ENCODE peak calls at places on chromosome 19, in ten cellular contexts. X is globus pallidus; U is activated T-helper 9 cell treated with anti-CD3 and anti-CD28 coated beads, Interleukin-2, amount 50 U/mL, for 16 hours; D is prostate gland; I is H4; Q is SW 1271; C is central memory CD4-positive, alpha-beta T cell; Y is heart left ventricle; G is HFF-Myc; O is type B pancreatic cell. F is an unnamed sample.
A peak's percentile ranks its signal among the peaks of the same experiment; 100 is the strongest.

GRCh38 chr19:45632468-45633196 is 6.6 kb downstream of the EML2 start:
- DNase-seq in O (peak; percentile 83), D (peak; percentile 90), I (peak; percentile 73), Y (peak; percentile 77), Q (peak; percentile 52), X (peak; percentile 36), U (peak; percentile 37), G (peak; percentile 82), C (peak; percentile 17), F (peak; percentile 88)

GRCh38 chr19:48397636-48398328 is 4.3 kb downstream of the GRIN2D start:
- DNase-seq in Q (no peak), I (no peak), U (no peak), C (no peak), O (no peak), D (no peak), X (no peak), Y (no peak), G (no peak), F (no peak)

GRCh38 chr19:16139752-16140151 is 3.7 kb upstream of the HSH2D start:
- DNase-seq in Q (no peak), U (no peak), I (no peak), G (no peak), D (no peak), Y (no peak), O (no peak), C (no peak), X (no peak), F (no peak)

GRCh38 chr19:10686661-10687517 is 14.3 kb upstream of the QTRT1 start:
- DNase-seq in U (no peak), O (no peak), G (no peak), Y (peak; percentile 54), Q (no peak), D (no peak), I (no peak), X (peak; percentile 87), C (no peak), F (no peak)

GRCh38 chr19:1373534-1374249 is 10.0 kb upstream of the NDUFS7 start:
- DNase-seq in C (no peak), U (no peak), I (no peak), X (no peak), G (no peak), Q (no peak), Y (peak; percentile 77), O (no peak), D (no peak), F (peak; percentile 56)

GRCh38 chr19:49921871-49922755 is 6.9 kb upstream of the ATF5 start:
- DNase-seq in Y (no peak), Q (no peak), U (no peak), I (no peak), O (no peak), C (no peak), G (no peak), X (no peak), D (no peak), F (peak; percentile 37)

GRCh38 chr19:19655641-19656343 is 7.7 kb downstream of the ATP13A1 start:
- DNase-seq in C (no peak), Y (no peak), X (no peak), U (no peak), I (no peak), Q (no peak), G (no peak), D (no peak), O (no peak), F (no peak)

GRCh38 chr19:10517361-10517759 is at the start of gene S1PR5:
- DNase-seq in X (peak; percentile 96), G (no peak), Q (peak; percentile 72), D (no peak), U (no peak), O (no peak), C (no peak), I (no peak), Y (no peak), F (peak; percentile 33)

GRCh38 chr19:5916201-5916708 is 2.2 kb downstream of the CAPS start:
- DNase-seq in Y (no peak), C (no peak), D (no peak), X (no peak), U (no peak), I (no peak), O (no peak), Q (no peak), G (no peak), F (no peak)

GRCh38 chr19:4310247-4311121 is 6.1 kb downstream of the FSD1 start:
- DNase-seq in U (no peak), Y (no peak), O (no peak), D (no peak), X (no peak), G (no peak), Q (no peak), I (no peak), C (no peak), F (peak; percentile 42)

GRCh38 chr19:30516586-30516985 is 144.4 kb downstream of the ZNF536 start:
- DNase-seq in U (no peak), X (no peak), O (no peak), D (no peak), Q (no peak), G (no peak), C (no peak), Y (no peak), I (no peak), F (no peak)

GRCh38 chr19:39223703-39224279 is 19.7 kb upstream of the SYCN start:
- DNase-seq in Y (no peak), C (no peak), I (no peak), O (no peak), Q (no peak), G (no peak), X (no peak), D (no peak), U (no peak), F (peak; percentile 34)

GRCh38 chr19:16896098-16896912 is 7.5 kb downstream of the F2RL3 start:
- DNase-seq in Q (no peak), X (no peak), O (no peak), G (no peak), Y (no peak), C (no peak), D (no peak), I (no peak), U (no peak), F (peak; percentile 62)

GRCh38 chr19:6718741-6719539 is 1.5 kb downstream of the C3 start:
- DNase-seq in U (no peak), C (no peak), Q (peak; percentile 34), Y (no peak), G (no peak), D (no peak), X (peak; percentile 59), O (no peak), I (no peak), F (peak; percentile 33)

GRCh38 chr19:50432658-50433057 is at the start of gene MYBPC2:
- DNase-seq in G (no peak), O (no peak), Y (no peak), I (no peak), X (no peak), Q (no peak), D (no peak), C (no peak), U (no peak), F (peak; percentile 99)

GRCh38 chr19:35045667-35046300 is 4.3 kb downstream of the HPN start:
- DNase-seq in Y (no peak), D (no peak), O (no peak), Q (peak; percentile 18), U (no peak), C (peak; percentile 30), X (peak; percentile 76), G (peak; percentile 37), I (peak; percentile 74), F (no peak)

GRCh38 chr19:996051-996838 is 4.0 kb upstream of the GRIN3B start:
- DNase-seq in C (peak; percentile 89), I (peak; percentile 58), Y (no peak), D (no peak), O (no peak), G (no peak), X (no peak), U (peak; percentile 62), Q (no peak), F (peak; percentile 55)

GRCh38 chr19:5824791-5825577 is 14.5 kb downstream of the FUT6 start:
- DNase-seq in O (no peak), X (peak; percentile 16), U (no peak), I (no peak), G (no peak), Y (no peak), D (no peak), Q (no peak), C (no peak), F (no peak)

GRCh38 chr19:54481326-54481930 is 8.3 kb upstream of the CDC42EP5 start:
- DNase-seq in Q (peak; percentile 32), I (peak; percentile 77), C (peak; percentile 30), D (no peak), G (no peak), O (no peak), U (no peak), X (peak; percentile 35), Y (no peak), F (peak; percentile 72)

GRCh38 chr19:15672580-15673175 is at the start of gene CYP4F12:
- DNase-seq in Q (peak; percentile 15), C (peak; percentile 12), X (no peak), D (peak; percentile 61), G (no peak), U (no peak), Y (peak; percentile 89), O (no peak), I (peak; percentile 81), F (peak; percentile 22)

GRCh38 chr19:7963566-7963965 is 20.1 kb upstream of the TIMM44 start:
- DNase-seq in U (no peak), O (no peak), D (no peak), G (no peak), Q (no peak), Y (no peak), C (no peak), I (no peak), X (no peak), F (no peak)

GRCh38 chr19:47848871-47849473 is 10.1 kb upstream of the TPRX2 start:
- DNase-seq in Y (no peak), D (no peak), G (no peak), Q (no peak), C (no peak), O (no peak), U (no peak), I (no peak), X (no peak), F (peak; percentile 97)

F was measured in SJCRH30.